ENCODE peak calls at places on chromosomes 11 and 22, in six cellular contexts. G, L, E, R, J and C are unnamed samples.

GRCh38 chr11:85955531-85955930 is 100.3 kb downstream of the CCDC83 start:
- DNase-seq in J (peak), G (no peak), R (no peak), E (no peak), L (no peak), C (no peak)

GRCh38 chr11:65058012-65058411 is 341 bp downstream of the NAALADL1 start:
- DNase-seq in R (no peak), E (no peak), L (no peak), G (no peak), J (no peak), C (no peak)

GRCh38 chr22:17368144-17368726 is 1.0 kb upstream of the CECR2 start:
- DNase-seq in R (no peak), E (no peak), G (peak), L (no peak), J (no peak), C (no peak)

GRCh38 chr11:115912484-115912945 is 408.3 kb upstream of the CADM1 start:
- DNase-seq in G (no peak), J (peak), R (peak), E (no peak), L (no peak), C (no peak)

GRCh38 chr11:119663279-119663678 is 65.7 kb downstream of the NECTIN1 start:
- DNase-seq in E (no peak), R (no peak), G (peak), J (no peak), L (no peak), C (no peak)

GRCh38 chr11:13668957-13669521 is 571 bp downstream of the FAR1 start:
- DNase-seq in J (peak), R (peak), G (peak), E (peak), L (no peak), C (peak)

GRCh38 chr22:49232319-49233067 is 595.2 kb downstream of the BRD1 start:
- DNase-seq in R (no peak), E (no peak), G (no peak), J (no peak), L (no peak), C (no peak)

GRCh38 chr11:2471048-2471803 is 26.4 kb downstream of the KCNQ1 start:
- DNase-seq in R (no peak), G (no peak), J (no peak), L (no peak), E (no peak), C (no peak)

GRCh38 chr11:1532606-1533341 is 39.3 kb downstream of the DUSP8 start:
- DNase-seq in L (no peak), J (no peak), E (no peak), G (no peak), R (no peak), C (no peak)

GRCh38 chr22:48827904-48828555 is 999.6 kb downstream of the BRD1 start:
- DNase-seq in J (no peak), G (peak), E (no peak), R (no peak), L (no peak), C (peak)

GRCh38 chr11:408154-409007 is 6.4 kb downstream of the SIGIRR start:
- DNase-seq in L (no peak), R (no peak), G (no peak), J (no peak), E (no peak), C (no peak)

GRCh38 chr11:36088234-36088975 is 144.5 kb downstream of the LDLRAD3 start:
- DNase-seq in E (no peak), G (no peak), R (no peak), L (no peak), J (peak), C (no peak)

GRCh38 chr11:134561348-134561720 is 149.3 kb upstream of the B3GAT1 start:
- DNase-seq in R (no peak), L (no peak), G (no peak), J (no peak), E (no peak), C (no peak)

GRCh38 chr11:74443071-74443864 is 24.1 kb downstream of the KCNE3 start:
- DNase-seq in J (peak), E (peak), R (no peak), G (no peak), L (no peak), C (no peak)

GRCh38 chr22:37488337-37489135 is 2.4 kb upstream of the MFNG start:
- DNase-seq in R (no peak), L (no peak), J (no peak), E (no peak), G (no peak), C (no peak)

GRCh38 chr11:102798012-102798746 is at the start of gene MMP1:
- DNase-seq in J (peak), L (no peak), G (no peak), E (peak), R (no peak), C (no peak)

GRCh38 chr11:7520981-7521487 is 7.2 kb downstream of the PPFIBP2 start:
- DNase-seq in E (no peak), L (no peak), R (peak), J (no peak), G (no peak), C (no peak)

GRCh38 chr11:112343368-112344039 is 82.8 kb upstream of the PLET1 start:
- DNase-seq in E (peak), J (peak), G (no peak), L (no peak), R (no peak), C (no peak)

GRCh38 chr11:72771507-72771906 is 19.3 kb upstream of the ARAP1 start:
- DNase-seq in G (peak), R (no peak), J (peak), L (no peak), E (no peak), C (no peak)

GRCh38 chr11:14001597-14001996 is 39.1 kb downstream of the SPON1 start:
- DNase-seq in L (no peak), G (no peak), R (no peak), J (no peak), E (no peak), C (no peak)

GRCh38 chr22:50576070-50576469 is 2.2 kb downstream of the CPT1B start:
- DNase-seq in L (no peak), E (peak), G (no peak), R (no peak), J (peak), C (no peak)
- TF ChIP-seq CTCF in L (peak), E (peak), G (no peak), R (no peak), J (peak), C (no peak)

DNA sequence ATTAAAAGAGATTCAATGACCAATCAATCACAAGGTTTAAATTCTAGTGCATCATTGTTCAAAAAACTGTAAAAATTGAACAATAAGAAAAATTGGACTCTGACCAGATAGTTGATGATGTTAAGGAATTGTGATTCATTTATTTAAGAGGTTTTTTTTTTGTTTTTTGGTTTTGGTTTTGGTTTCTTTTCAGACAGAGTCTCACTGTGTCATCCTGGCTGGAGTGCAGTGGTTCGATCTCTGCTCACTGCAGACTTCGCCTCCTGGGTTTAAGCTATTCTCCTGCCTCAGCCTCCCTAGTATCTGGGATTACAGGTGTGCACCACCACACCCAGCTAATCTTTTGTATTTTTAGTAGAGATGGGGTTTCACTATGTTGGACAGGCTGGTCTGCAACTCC is 17.1 kb upstream of the EIF3M start:
- DNase-seq in R (no peak), J (no peak), L (no peak), G (no peak), E (no peak), C (no peak)
- TF ChIP-seq CTCF in R (no peak), J (no peak), L (no peak), G (no peak), E (no peak), C (no peak)

GRCh38 chr22:28002181-28002700 is 83.2 kb upstream of the PITPNB start:
- DNase-seq in E (no peak), J (no peak), L (no peak), G (no peak), R (no peak), C (no peak)
- TF ChIP-seq CTCF in E (no peak), J (no peak), L (no peak), G (no peak), R (no peak), C (no peak)

DNA sequence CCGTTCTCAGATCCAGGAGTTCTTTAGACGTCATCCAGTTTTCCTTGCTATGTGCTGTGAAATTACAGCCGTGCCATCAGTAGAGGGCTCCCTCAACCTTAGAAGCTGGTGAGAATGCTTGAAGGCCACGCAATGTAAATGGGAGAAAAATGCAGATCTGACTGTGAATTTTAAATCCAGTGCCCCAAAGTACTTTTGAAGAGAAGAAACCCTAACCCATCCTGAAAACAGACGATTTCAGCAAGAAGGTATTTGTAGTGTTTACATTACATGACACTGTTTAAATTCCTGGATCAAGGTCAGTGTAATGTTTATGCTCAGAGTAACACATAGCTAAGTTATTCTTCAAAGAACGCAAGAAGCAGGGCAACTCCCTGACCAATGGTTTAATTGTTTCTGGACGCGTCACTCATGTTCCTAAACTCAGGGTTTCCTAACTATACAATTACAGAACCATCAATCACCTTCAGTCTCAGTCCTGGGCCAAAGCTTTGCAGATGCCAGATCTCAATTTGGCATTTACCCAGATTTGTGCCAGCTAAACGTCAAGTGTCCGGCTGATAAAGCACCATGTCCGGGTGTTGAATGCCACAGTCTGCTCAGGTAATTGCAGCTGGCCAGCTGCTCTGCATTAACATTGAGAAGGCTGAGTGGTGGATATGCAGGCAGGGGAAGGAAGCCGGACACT is 38.2 kb downstream of the ADAMTS8 start:
- DNase-seq in R (no peak), J (peak), L (no peak), G (peak), E (peak), C (no peak)
- TF ChIP-seq CTCF in R (no peak), J (peak), L (peak), G (peak), E (peak), C (no peak)

GRCh38 chr11:44899959-44900358 is 50.7 kb downstream of the TP53I11 start:
- DNase-seq in R (peak), J (peak), L (no peak), E (peak), G (no peak), C (no peak)
- TF ChIP-seq CTCF in R (no peak), J (no peak), L (no peak), E (no peak), G (no peak), C (no peak)

GRCh38 chr11:130578738-130579368 is 130.4 kb downstream of the ADAMTS15 start:
- DNase-seq in L (no peak), J (no peak), G (no peak), E (no peak), R (no peak), C (no peak)
- TF ChIP-seq CTCF in L (no peak), J (no peak), G (no peak), E (no peak), R (no peak), C (no peak)